ENCODE peak calls at places on chromosomes 5 and 9, in eight cellular contexts. F, Y, V, N, O, C, W and Q are unnamed samples.

GRCh38 chr9:135507104-135508035 is 6.9 kb downstream of the MRPS2 start:
- DNase-seq in F (no peak), W (peak; percentile 52), V (no peak), Y (no peak), C (peak; percentile 37), N (no peak), O (no peak), Q (no peak)

GRCh38 chr9:74742792-74743389 is 144.8 kb downstream of the TRPM6 start:
- DNase-seq in W (no peak), O (no peak), C (no peak), F (peak; percentile 19), V (no peak), Y (no peak), N (peak; percentile 24), Q (peak; percentile 38)

GRCh38 chr5:135502836-135503520 is 32.8 kb downstream of the NEUROG1 start:
- DNase-seq in N (no peak), C (no peak), W (no peak), O (no peak), F (no peak), Y (no peak), V (no peak), Q (no peak)

GRCh38 chr5:174699131-174699530 is 25.3 kb upstream of the MSX2 start:
- DNase-seq in W (no peak), N (no peak), C (no peak), F (no peak), O (no peak), Y (no peak), V (no peak), Q (no peak)

GRCh38 chr5:149415245-149415967 is 36.3 kb upstream of the IL17B start:
- DNase-seq in W (peak; percentile 69), Y (no peak), V (no peak), N (no peak), O (no peak), F (no peak), C (no peak), Q (no peak)

GRCh38 chr5:137223324-137224295 is 275.5 kb downstream of the SPOCK1 start:
- DNase-seq in W (no peak), C (no peak), V (no peak), O (no peak), F (no peak), N (no peak), Y (no peak), Q (no peak)

GRCh38 chr9:113651896-113652295 is 188.4 kb downstream of the RGS3 start:
- DNase-seq in V (no peak), Y (no peak), C (no peak), W (peak; percentile 53), F (no peak), N (no peak), O (no peak), Q (no peak)

GRCh38 chr5:55633574-55634203 is 78.4 kb downstream of the SLC38A9 start:
- DNase-seq in W (no peak), V (no peak), N (peak; percentile 55), F (peak; percentile 13), Y (no peak), O (no peak), C (no peak), Q (peak; percentile 2)

GRCh38 chr5:71482132-71482531 is 26.7 kb downstream of the BDP1 start:
- DNase-seq in W (no peak), C (no peak), F (no peak), N (peak; percentile 38), V (no peak), O (no peak), Y (no peak), Q (no peak)

GRCh38 chr9:136947955-136948510 is 3.0 kb downstream of the C8G start:
- DNase-seq in C (no peak), O (no peak), N (peak; percentile 4), V (no peak), W (peak; percentile 62), F (peak; percentile 35), Y (no peak), Q (peak; percentile 56)

GRCh38 chr9:138105561-138106505 is 228.3 kb downstream of the CACNA1B start:
- DNase-seq in W (peak; percentile 58), V (no peak), N (no peak), C (no peak), Y (no peak), O (no peak), F (no peak), Q (no peak)

GRCh38 chr9:115267788-115268187 is 149.8 kb upstream of the TNC start:
- DNase-seq in C (no peak), Y (no peak), W (no peak), F (no peak), V (no peak), N (peak; percentile 54), O (no peak), Q (no peak)

GRCh38 chr9:94783121-94783664 is 56.7 kb downstream of the AOPEP start:
- DNase-seq in O (peak; percentile 13), F (peak; percentile 69), W (peak; percentile 96), V (peak; percentile 68), Y (no peak), C (peak; percentile 91), N (peak; percentile 87), Q (peak; percentile 49)

GRCh38 chr5:179486596-179487051 is 63.7 kb upstream of the RUFY1 start:
- DNase-seq in W (no peak), O (no peak), V (no peak), N (peak; percentile 65), C (no peak), F (no peak), Y (no peak), Q (no peak)

GRCh38 chr5:151280443-151280842 is 23.1 kb downstream of the SLC36A3 start:
- DNase-seq in Y (no peak), F (no peak), W (no peak), N (no peak), C (no peak), V (no peak), O (no peak), Q (no peak)

GRCh38 chr9:91536211-91536691 is 112.6 kb upstream of the NFIL3 start:
- DNase-seq in C (no peak), F (peak; percentile 31), W (no peak), O (no peak), Y (no peak), N (peak; percentile 90), V (no peak), Q (peak; percentile 26)

GRCh38 chr5:174837919-174838902 is 113.8 kb downstream of the MSX2 start:
- DNase-seq in F (peak; percentile 16), O (no peak), N (peak; percentile 24), W (peak; percentile 82), Y (no peak), V (peak; percentile 19), C (no peak), Q (no peak)

GRCh38 chr9:100417815-100418214 is 9.1 kb upstream of the MSANTD3 start:
- DNase-seq in F (no peak), C (no peak), W (no peak), Y (no peak), V (no peak), N (no peak), O (no peak), Q (no peak)

GRCh38 chr9:101582593-101582992 is 12.2 kb downstream of the PPP3R2 start:
- DNase-seq in W (no peak), N (peak; percentile 90), O (no peak), F (no peak), Y (no peak), V (no peak), C (no peak), Q (peak; percentile 11)

GRCh38 chr9:86975086-86975485 is 27.8 kb upstream of the GAS1 start:
- DNase-seq in Y (no peak), C (no peak), V (no peak), O (no peak), N (no peak), F (no peak), W (no peak), Q (no peak)

DNA sequence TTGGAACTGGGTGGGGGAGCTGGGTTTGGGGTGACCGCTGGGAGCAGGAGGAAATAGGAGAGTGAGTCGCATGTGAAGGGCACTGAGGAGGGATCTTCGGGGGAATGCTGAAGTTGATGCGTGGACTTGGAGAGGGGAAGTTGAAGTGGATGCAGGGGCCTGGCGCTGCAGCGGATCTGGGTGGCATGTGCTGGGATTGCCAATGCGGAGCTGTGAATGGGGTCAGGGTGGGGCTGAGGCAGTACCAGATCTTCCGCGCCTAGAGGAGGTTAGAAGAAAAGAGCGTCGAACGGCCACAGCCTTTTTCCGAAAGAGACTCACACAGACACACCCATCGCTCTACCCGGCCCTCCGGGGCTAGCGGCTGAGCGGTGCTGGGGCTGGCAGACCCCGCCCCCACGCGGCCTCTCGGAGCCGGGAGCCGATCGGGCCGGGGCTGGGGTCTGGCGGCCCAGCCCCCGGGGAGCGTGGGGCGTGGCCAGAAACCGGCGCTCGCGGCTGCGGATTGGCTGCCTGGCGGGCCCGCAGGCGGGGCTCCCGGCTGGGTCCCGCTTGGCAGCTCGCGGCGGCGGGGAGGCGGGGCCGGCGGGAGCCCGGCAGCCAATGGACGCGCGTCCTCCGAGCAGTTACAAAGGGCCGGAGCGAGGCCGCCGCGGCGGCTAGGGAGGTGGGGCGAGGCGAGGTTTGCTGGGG is at the start of gene TGFBR1:
- DNase-seq in O (peak; percentile 80), W (peak; percentile 96), F (peak; percentile 73), C (peak; percentile 93), Y (peak; percentile 97), N (peak; percentile 89), V (peak; percentile 95), Q (peak; percentile 94)
- TF ChIP-seq POLR2A in O (peak; percentile 94), W (peak; percentile 57), F (peak; percentile 67), C (peak; percentile 79), Y (peak; percentile 57), N (peak; percentile 93), V (peak; percentile 97), Q (peak; percentile 72)

GRCh38 chr9:2016411-2017208 is 1.5 kb downstream of the SMARCA2 start:
- DNase-seq in Y (peak; percentile 36), O (no peak), N (peak; percentile 63), F (no peak), V (peak; percentile 75), C (peak; percentile 92), W (peak; percentile 92), Q (peak; percentile 87)
- TF ChIP-seq POLR2A in Y (no peak), O (no peak), N (no peak), F (no peak), V (no peak), C (peak; percentile 31), W (peak; percentile 57), Q (peak; percentile 45)

GRCh38 chr9:98593354-98594253 is 115.1 kb downstream of the GABBR2 start:
- DNase-seq in N (no peak), V (no peak), Y (no peak), O (no peak), W (no peak), C (no peak), F (no peak), Q (no peak)
- TF ChIP-seq POLR2A in N (no peak), V (no peak), Y (no peak), O (no peak), W (no peak), C (no peak), F (no peak), Q (no peak)

DNA sequence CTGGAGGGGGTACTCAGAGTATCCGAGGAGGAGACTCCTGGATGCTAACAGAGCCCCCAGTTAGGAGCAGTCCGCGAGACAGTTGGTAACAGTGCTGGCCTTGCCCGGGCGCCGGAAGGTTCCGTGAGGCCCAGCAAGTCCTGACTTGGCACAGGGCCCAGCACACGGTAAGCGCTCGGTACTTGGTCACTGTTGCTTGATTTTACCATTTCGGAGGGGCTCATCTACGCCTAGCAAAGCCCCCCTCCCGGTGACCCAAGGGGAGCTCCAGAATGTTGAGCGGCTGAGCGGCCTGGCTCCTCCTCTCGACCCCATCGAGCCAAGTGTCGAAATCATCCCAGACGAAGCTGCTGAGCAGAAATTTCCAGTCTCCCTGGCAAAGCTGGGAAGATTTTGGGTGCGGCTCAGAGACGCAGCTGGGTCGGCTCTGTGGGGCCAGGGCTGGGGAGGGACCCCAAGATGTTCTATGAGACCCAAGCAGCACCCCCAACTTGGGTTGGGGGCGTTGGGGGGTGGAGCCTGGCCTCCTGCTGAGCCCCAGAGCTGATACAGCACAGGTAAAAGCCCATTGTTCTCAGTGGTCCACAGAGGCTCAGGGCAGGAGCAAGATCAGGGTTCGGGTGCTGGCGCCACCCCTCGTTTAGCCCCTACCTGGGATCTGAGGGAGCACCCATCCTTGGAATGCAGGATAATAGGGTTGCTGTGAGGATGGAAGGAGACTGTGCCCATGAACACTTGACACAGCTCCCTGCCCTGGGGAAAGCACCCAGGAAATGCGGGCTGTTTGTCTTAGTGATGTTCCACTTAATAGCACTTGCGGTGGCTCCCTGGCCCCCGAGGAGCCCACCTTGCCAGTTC is 137.2 kb downstream of the C9orf50 start:
- DNase-seq in V (peak; percentile 96), O (no peak), Y (no peak), C (peak; percentile 96), N (peak; percentile 85), F (peak; percentile 72), W (peak; percentile 98), Q (peak; percentile 26)
- TF ChIP-seq POLR2A in V (peak; percentile 85), O (no peak), Y (no peak), C (no peak), N (no peak), F (peak; percentile 34), W (peak; percentile 53), Q (no peak)